ENCODE peak calls at places on chromosomes 5 and 9, in seven cellular contexts. M is uterus, D is left ventricle myocardium inferior, Y is RWPE2, J is endodermal cell, L is adrenal gland, U is ovary. P is an unnamed sample.

GRCh38 chr9:134162926-134163373 is 1.4 kb downstream of the RNU6ATAC start:
- DNase-seq in J (no peak), M (no peak), L (peak; percentile 41), D (no peak), Y (no peak), U (no peak), P (no peak)

GRCh38 chr9:136245194-136246150 is at the start of gene QSOX2:
- DNase-seq in L (peak; percentile 82), M (peak; percentile 80), J (peak; percentile 94), U (peak; percentile 90), D (peak; percentile 86), Y (no peak), P (peak; percentile 88)

GRCh38 chr9:8599937-8600336 is 800.4 kb upstream of the DMAC1 start:
- DNase-seq in D (no peak), J (peak; percentile 79), L (no peak), U (no peak), M (no peak), Y (no peak), P (no peak)

GRCh38 chr9:125544988-125545651 is 161.9 kb downstream of the MAPKAP1 start:
- DNase-seq in U (no peak), Y (no peak), J (no peak), M (no peak), L (peak; percentile 54), D (no peak), P (no peak)

GRCh38 chr9:6133346-6134063 is 82.1 kb upstream of the IL33 start:
- DNase-seq in L (no peak), M (no peak), D (no peak), J (no peak), Y (no peak), U (no peak), P (no peak)

GRCh38 chr5:165594693-165595092 is 2089.3 kb downstream of the MAT2B start:
- DNase-seq in Y (no peak), D (no peak), M (no peak), U (no peak), L (no peak), J (no peak), P (no peak)

GRCh38 chr5:141001466-141001853 is 35.2 kb downstream of the PCDHAC2 start:
- DNase-seq in L (no peak), D (no peak), J (peak; percentile 79), U (no peak), M (peak; percentile 16), Y (peak; percentile 93), P (peak; percentile 80)

GRCh38 chr5:10126900-10127299 is 122.8 kb downstream of the ATPSCKMT start:
- DNase-seq in D (no peak), L (no peak), U (no peak), M (no peak), J (no peak), Y (no peak), P (no peak)

GRCh38 chr5:101024299-101024698 is 121.2 kb upstream of the ST8SIA4 start:
- DNase-seq in D (no peak), U (no peak), L (no peak), M (no peak), Y (no peak), J (no peak), P (no peak)

GRCh38 chr5:154779105-154779504 is 23.9 kb downstream of the LARP1 start:
- DNase-seq in U (no peak), Y (no peak), M (no peak), J (no peak), D (no peak), L (peak; percentile 73), P (no peak)

GRCh38 chr9:93951655-93952118 is 3.5 kb downstream of the BARX1 start:
- DNase-seq in J (peak; percentile 76), Y (no peak), U (no peak), D (no peak), M (no peak), L (no peak), P (no peak)

GRCh38 chr9:93954436-93955355 is at the start of gene BARX1:
- DNase-seq in Y (no peak), M (no peak), J (peak; percentile 78), D (no peak), L (no peak), U (no peak), P (no peak)

GRCh38 chr9:93953492-93954435 is 1.4 kb downstream of the BARX1 start:
- DNase-seq in Y (no peak), D (no peak), M (no peak), U (no peak), L (no peak), J (no peak), P (no peak)

GRCh38 chr9:93952119-93952783 is 2.9 kb downstream of the BARX1 start:
- DNase-seq in M (no peak), Y (no peak), D (no peak), U (no peak), J (peak; percentile 65), L (no peak), P (no peak)

DNA sequence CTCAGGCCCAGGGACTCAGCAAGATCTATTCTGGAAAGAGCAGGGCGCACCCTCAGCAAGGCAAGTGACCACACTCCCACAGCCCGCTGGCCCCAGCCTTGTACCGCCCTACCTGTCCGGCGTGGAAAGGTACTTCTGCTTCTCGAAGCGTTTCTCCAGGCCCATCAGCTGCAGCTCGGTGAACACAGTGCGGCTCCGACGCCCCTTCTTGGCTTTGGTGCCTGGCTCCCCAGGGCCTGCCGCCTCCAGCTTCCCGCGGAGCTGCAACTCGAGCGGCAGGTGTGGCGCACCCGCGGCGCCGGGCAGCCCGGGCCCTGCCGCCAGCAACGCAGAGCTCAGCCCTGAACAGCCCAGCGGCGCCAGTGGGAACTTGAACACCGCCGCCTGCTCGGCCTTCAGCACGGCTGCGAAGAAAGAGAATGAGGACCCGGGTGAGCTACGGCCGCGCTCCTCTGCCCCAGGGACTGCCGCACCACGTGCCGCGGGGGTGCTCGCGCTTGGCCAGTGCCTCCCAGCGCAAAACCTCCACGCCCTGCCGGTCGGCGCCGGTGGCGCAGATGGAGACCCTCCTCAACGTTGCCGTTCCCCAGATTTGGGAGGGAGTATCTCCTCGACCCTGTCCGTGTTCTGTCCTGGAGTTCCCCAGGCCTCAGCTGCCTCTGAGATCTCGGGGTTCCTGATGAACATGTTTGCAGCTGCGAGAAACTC is 2.2 kb downstream of the BARX1 start:
- DNase-seq in U (no peak), M (no peak), L (no peak), D (no peak), Y (no peak), J (peak; percentile 77), P (no peak)
- TF ChIP-seq CTCF in U (no peak), M (no peak), L (no peak), D (no peak), Y (no peak), J (peak; percentile 50), P (no peak)

GRCh38 chr9:35658894-35659220 is 765 bp downstream of the CCDC107 start:
- DNase-seq in U (peak; percentile 64), J (no peak), L (peak; percentile 64), M (peak; percentile 54), Y (no peak), D (peak; percentile 42), P (no peak)

GRCh38 chr9:35658144-35658893 is at the start of gene CCDC107:
- DNase-seq in L (peak; percentile 87), U (peak; percentile 92), Y (no peak), D (peak; percentile 87), J (peak; percentile 94), M (peak; percentile 81), P (peak; percentile 88)

GRCh38 chr9:35660966-35661413 is 2.9 kb downstream of the CCDC107 start:
- DNase-seq in M (peak; percentile 36), D (no peak), U (no peak), Y (no peak), J (no peak), L (peak; percentile 60), P (no peak)

GRCh38 chr9:35657327-35658143 is at the start of gene RMRP:
- DNase-seq in L (peak; percentile 98), M (peak; percentile 98), U (peak; percentile 97), J (peak; percentile 97), D (peak; percentile 97), Y (peak; percentile 98), P (peak; percentile 98)

GRCh38 chr9:35659340-35659739 is 1.2 kb downstream of the CCDC107 start:
- DNase-seq in Y (no peak), L (peak; percentile 28), D (no peak), M (peak; percentile 32), J (no peak), U (no peak), P (no peak)
- H3K4me1 ChIP-seq in Y (peaks cover 13% of the 10 kb centered on the region), L (peaks cover 6% of the 10 kb centered on the region), D (peaks cover 47% of the 10 kb centered on the region), M (no peaks in the 10 kb centered on the region), J (peaks cover 4% of the 10 kb centered on the region), U (no peaks in the 10 kb centered on the region), P (peaks cover 34% of the 10 kb centered on the region)

GRCh38 chr9:15430920-15431844 is 8.5 kb downstream of the SNAPC3 start:
- DNase-seq in D (no peak), U (no peak), Y (no peak), L (peak; percentile 34), J (peak; percentile 47), M (no peak), P (no peak)
- H3K4me3 ChIP-seq in D (no peak overlapping the region), U (no peak overlapping the region), Y (no peak overlapping the region), L (no peak overlapping the region), J (no peak overlapping the region), M (no peak overlapping the region), P (no peak overlapping the region)

GRCh38 chr5:111070272-111071134 is 1.0 kb upstream of the TSLP start:
- DNase-seq in L (peak; percentile 9), Y (no peak), J (peak; percentile 89), U (no peak), M (no peak), D (peak; percentile 26), P (peak; percentile 49)
- TF ChIP-seq CTCF in L (no peak), Y (no peak), J (peak; percentile 35), U (no peak), M (no peak), D (no peak), P (no peak)

DNA sequence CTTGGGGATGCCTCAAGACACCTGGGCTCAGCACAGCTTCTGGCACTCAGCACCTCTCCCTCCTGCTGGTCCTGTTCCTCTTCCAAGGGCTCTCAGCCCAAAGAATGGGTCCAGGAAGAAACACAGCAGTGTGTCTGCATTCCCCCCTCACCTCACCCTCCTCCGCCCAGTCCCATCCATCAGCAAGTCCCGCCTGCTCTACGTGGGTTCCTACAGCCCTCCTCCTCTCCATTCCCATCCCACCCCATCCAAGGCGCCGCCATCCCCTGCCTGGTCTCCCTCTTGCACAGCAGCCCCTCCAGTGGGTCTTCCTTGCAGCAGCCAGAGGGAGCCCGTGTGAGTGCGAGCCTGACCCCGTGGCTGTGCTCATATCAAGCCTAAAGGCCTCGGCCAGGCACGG is 52.3 kb upstream of the RPL26L1 start:
- DNase-seq in M (peak; percentile 81), L (no peak), U (no peak), D (no peak), J (peak; percentile 62), Y (no peak), P (no peak)
- H3K4me1 ChIP-seq in M (peaks cover 20% of the 10 kb centered on the region), L (peaks cover 30% of the 10 kb centered on the region), U (peaks cover 22% of the 10 kb centered on the region), D (peaks cover 65% of the 10 kb centered on the region), J (peaks cover 4% of the 10 kb centered on the region), Y (peaks cover 46% of the 10 kb centered on the region), P (peaks cover 57% of the 10 kb centered on the region)

GRCh38 chr5:128537306-128537998 is 593 bp downstream of the FBN2 start:
- DNase-seq in M (peak; percentile 17), D (peak; percentile 23), U (peak; percentile 41), L (peak; percentile 61), J (peak; percentile 85), Y (no peak), P (peak; percentile 50)
- H3K4me3 ChIP-seq in M (peak overlapping the region; percentile 40), D (peak overlapping the region; percentile 76), U (peak overlapping the region; percentile 51), L (peak overlapping the region; percentile 70), J (peak overlapping the region; percentile 70), Y (peak overlapping the region; percentile 83), P (peak overlapping the region; percentile 55)

P was measured in lower lobe of right lung.